ENCODE peak calls at places on chromosome 10, in eight cellular contexts. V, A, I, Z, K, D, G and S are unnamed samples.
A peak's percentile ranks its signal among the peaks of the same experiment; 100 is the strongest.

GRCh38 chr10:74502963-74503608 is 323.3 kb upstream of the KAT6B start:
- DNase-seq in I (no peak), A (no peak), Z (peak; percentile 86), V (no peak), D (no peak), G (peak; percentile 4), K (no peak), S (no peak)

GRCh38 chr10:130230611-130231010 is 94.4 kb downstream of the GLRX3 start:
- DNase-seq in A (no peak), I (peak; percentile 68), D (no peak), Z (no peak), K (no peak), V (no peak), G (no peak), S (peak; percentile 9)

GRCh38 chr10:61822781-61823230 is 78.7 kb upstream of the ARID5B start:
- DNase-seq in Z (peak; percentile 47), A (no peak), V (no peak), I (no peak), G (no peak), K (no peak), D (no peak), S (no peak)

GRCh38 chr10:53401536-53401935 is 629.0 kb upstream of the MBL2 start:
- DNase-seq in V (no peak), I (no peak), D (no peak), A (no peak), G (no peak), K (no peak), Z (no peak), S (no peak)

GRCh38 chr10:122331615-122332446 is 42.7 kb upstream of the PLEKHA1 start:
- DNase-seq in A (no peak), K (no peak), D (no peak), I (no peak), G (peak; percentile 93), V (no peak), Z (no peak), S (no peak)

GRCh38 chr10:110259317-110259716 is 45.4 kb downstream of the SMNDC1 start:
- DNase-seq in G (no peak), K (no peak), V (no peak), Z (no peak), D (no peak), I (no peak), A (no peak), S (no peak)

GRCh38 chr10:71077796-71078453 is 134.4 kb upstream of the UNC5B start:
- DNase-seq in K (peak; percentile 4), A (no peak), G (no peak), D (no peak), Z (no peak), I (no peak), V (no peak), S (peak; percentile 28)

GRCh38 chr10:133393401-133394063 is 425 bp upstream of the MTG1 start:
- DNase-seq in Z (no peak), A (no peak), K (no peak), G (no peak), V (no peak), I (peak; percentile 37), D (no peak), S (no peak)

GRCh38 chr10:60942604-60943269 is 1.2 kb downstream of the RHOBTB1 start:
- DNase-seq in V (peak; percentile 68), K (peak; percentile 62), D (no peak), G (no peak), A (peak; percentile 54), Z (peak; percentile 31), I (no peak), S (peak; percentile 60)

GRCh38 chr10:79286318-79286951 is 60.8 kb upstream of the PPIF start:
- DNase-seq in Z (peak; percentile 29), D (peak; percentile 53), K (peak; percentile 77), A (peak; percentile 75), G (no peak), I (peak; percentile 87), V (peak; percentile 68), S (peak; percentile 85)

GRCh38 chr10:73247509-73248258 is 629 bp upstream of the DNAJC9 start:
- DNase-seq in G (no peak), I (no peak), D (no peak), K (no peak), V (no peak), Z (peak; percentile 33), A (no peak), S (no peak)

GRCh38 chr10:59894114-59894513 is 12.2 kb downstream of the CCDC6 start:
- DNase-seq in A (no peak), K (no peak), V (peak; percentile 70), Z (peak; percentile 93), D (no peak), I (peak; percentile 83), G (no peak), S (no peak)

DNA sequence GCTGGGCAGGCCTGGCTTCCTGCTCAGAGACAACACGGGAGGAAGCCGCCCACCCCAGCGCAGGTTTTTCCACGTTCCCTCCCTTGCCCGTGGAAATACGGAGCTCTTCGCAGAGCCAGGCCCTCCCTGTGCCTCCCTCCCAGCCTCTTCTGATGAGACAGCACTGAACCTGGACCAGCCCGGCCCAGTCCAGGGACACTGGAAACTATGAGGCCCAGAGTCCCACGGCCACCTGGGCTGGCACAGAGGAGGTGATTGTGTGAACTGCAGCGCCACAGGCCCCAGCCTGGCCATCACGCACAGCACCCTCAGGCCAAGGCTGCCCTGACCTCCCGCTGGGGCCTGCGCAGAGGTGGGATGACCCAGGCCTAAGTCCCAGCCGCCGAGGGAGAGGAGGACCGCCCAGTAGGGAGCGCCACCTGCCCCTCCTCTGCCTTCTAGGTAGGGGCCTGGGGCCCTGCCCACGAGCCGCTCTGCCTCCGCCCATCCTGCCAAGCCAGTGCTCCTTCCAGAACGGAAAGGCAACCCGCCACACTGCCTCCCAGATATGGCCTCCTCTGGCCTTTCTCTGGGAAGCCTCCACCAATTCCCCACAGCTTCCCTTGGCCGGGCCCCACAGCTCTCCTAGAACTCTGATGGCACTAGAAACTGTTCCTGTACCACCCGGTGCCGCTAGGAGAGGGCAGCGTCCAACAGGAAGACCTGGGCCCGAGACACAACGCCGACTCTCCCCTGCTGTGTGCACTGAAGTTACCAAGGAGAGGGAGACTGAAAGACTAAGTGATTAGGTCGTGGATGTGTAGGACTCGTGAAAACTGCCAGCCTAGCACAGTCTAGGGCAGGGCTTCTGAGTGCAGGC is 57.2 kb downstream of the PROSER2 start:
- DNase-seq in K (no peak), D (no peak), V (no peak), G (no peak), Z (no peak), I (peak; percentile 59), A (no peak), S (no peak)
- H3K4me1 ChIP-seq in K (peaks cover 7% of the 10 kb centered on the region), D (no peaks in the 10 kb centered on the region), V (peaks cover 7% of the 10 kb centered on the region), G (peaks cover 71% of the 10 kb centered on the region), Z (peaks cover 14% of the 10 kb centered on the region), I (no peaks in the 10 kb centered on the region), A (peaks cover 11% of the 10 kb centered on the region), S (peaks cover 17% of the 10 kb centered on the region)

GRCh38 chr10:125094826-125095225 is 65.5 kb downstream of the CTBP2 start:
- DNase-seq in I (peak; percentile 68), V (no peak), Z (no peak), A (no peak), G (no peak), D (no peak), K (no peak), S (no peak)

GRCh38 chr10:125095776-125096175 is 64.6 kb downstream of the CTBP2 start:
- DNase-seq in D (no peak), I (peak; percentile 58), V (no peak), K (no peak), G (no peak), Z (no peak), A (no peak), S (no peak)

GRCh38 chr10:125096371-125096770 is 64.0 kb downstream of the CTBP2 start:
- DNase-seq in I (no peak), K (no peak), G (no peak), D (no peak), V (no peak), A (no peak), Z (no peak), S (no peak)

GRCh38 chr10:125094111-125094705 is 66.2 kb downstream of the CTBP2 start:
- DNase-seq in Z (no peak), G (no peak), K (no peak), A (no peak), V (no peak), D (no peak), I (peak; percentile 61), S (peak; percentile 22)

DNA sequence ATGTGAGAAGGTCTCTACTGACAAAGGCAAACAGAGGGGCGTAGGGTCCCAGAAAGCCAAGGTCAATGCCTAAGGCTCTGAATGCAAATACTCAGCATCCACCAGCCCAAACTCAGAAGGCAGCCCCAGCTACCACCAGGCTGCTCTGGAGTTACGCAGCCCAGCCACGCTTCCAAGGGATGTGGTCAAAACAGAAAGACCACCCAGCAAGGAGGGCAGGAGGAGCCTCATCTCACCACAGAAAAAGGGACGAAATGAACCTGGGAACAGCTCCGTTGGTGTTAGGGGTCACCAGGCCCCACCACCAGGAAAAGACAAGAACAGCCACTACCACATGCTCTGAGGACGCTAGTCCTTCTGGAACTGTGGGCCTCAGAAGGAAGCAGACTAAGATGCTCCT is 65.1 kb downstream of the CTBP2 start:
- DNase-seq in I (no peak), K (no peak), D (no peak), V (no peak), A (no peak), G (no peak), Z (no peak), S (no peak)
- H3K4me1 ChIP-seq in I (no peaks in the 10 kb centered on the region), K (peaks cover 43% of the 10 kb centered on the region), D (no peaks in the 10 kb centered on the region), V (no peaks in the 10 kb centered on the region), A (peaks cover 67% of the 10 kb centered on the region), G (no peaks in the 10 kb centered on the region), Z (peaks cover 39% of the 10 kb centered on the region), S (no peaks in the 10 kb centered on the region)

GRCh38 chr10:99982728-99983127 is 27.0 kb downstream of the DNMBP start:
- DNase-seq in D (no peak), Z (no peak), V (no peak), K (no peak), I (no peak), A (no peak), G (no peak), S (no peak)
- H3K4me1 ChIP-seq in D (no peaks in the 10 kb centered on the region), Z (peaks cover 22% of the 10 kb centered on the region), V (peaks cover 17% of the 10 kb centered on the region), K (no peaks in the 10 kb centered on the region), I (peaks cover 2% of the 10 kb centered on the region), A (peaks cover 68% of the 10 kb centered on the region), G (peaks cover 16% of the 10 kb centered on the region), S (no peaks in the 10 kb centered on the region)

DNA sequence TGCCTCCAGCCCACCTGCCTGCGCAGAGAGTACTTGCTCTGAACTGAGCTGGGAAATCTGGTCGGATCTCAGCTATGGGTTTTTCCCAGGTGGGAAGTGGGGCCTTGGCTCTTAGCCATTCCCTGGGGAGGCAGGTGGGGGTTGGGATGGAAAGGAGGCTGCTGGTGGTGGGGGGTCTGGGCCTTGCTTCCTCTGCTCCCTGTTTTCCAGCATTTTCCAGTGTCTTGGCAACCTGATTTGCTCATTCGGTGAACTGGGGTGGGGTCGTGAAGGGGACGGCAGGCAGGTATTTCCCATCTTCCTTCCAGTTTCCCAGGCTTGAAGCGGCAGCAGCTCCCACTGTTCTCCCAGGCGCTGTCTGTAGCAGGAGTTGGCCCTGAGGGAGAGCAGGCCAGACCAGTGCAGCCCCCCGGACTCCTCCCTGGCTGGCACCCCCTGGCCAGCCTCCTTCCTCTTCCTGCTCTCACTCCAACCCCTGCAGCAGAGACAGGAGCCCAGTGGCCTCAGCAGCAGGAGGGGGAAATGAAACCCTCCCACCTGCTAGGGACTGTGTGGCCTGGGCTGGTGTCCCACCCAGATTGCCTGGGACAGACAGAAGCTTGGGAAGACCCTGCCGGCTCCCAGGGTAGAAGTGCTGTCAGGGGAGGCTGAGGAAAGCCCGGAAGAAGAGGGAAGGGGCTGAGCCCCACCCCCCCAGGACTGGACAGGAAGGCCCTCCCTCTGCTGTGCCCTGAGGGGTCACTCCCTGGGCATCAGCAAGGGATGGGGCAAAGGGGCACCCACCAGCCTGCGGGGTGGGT is 6.6 kb downstream of the TRIM8 start:
- DNase-seq in A (no peak), V (no peak), K (no peak), D (no peak), I (peak; percentile 43), G (no peak), Z (no peak), S (no peak)
- H3K4me1 ChIP-seq in A (peaks cover 94% of the 10 kb centered on the region), V (peaks cover 52% of the 10 kb centered on the region), K (peaks cover 51% of the 10 kb centered on the region), D (peaks cover 83% of the 10 kb centered on the region), I (no peaks in the 10 kb centered on the region), G (peaks cover 44% of the 10 kb centered on the region), Z (peaks cover 40% of the 10 kb centered on the region), S (peaks cover 3% of the 10 kb centered on the region)